ENCODE peak calls at places on chromosomes 2 and 18, in seven cellular contexts. O is cerebellum, K is DND-41, Q is cardiac fibroblast, I is COLO829, N is left ventricle myocardium inferior, W is iris pigment epithelial cell. D is an unnamed sample.

GRCh38 chr2:157264099-157264498 is 6.6 kb downstream of the GALNT5 start:
- DNase-seq in O (no peak), K (no peak), Q (peak; percentile 46), I (no peak), N (no peak), W (no peak), D (peak; percentile 7)

GRCh38 chr2:3076848-3077735 is 300.5 kb downstream of the EIPR1 start:
- DNase-seq in O (no peak), K (no peak), Q (no peak), I (no peak), N (no peak), W (no peak), D (no peak)

GRCh38 chr2:2328847-2329246 is 2.2 kb downstream of the MYT1L start:
- DNase-seq in O (no peak), K (peak; percentile 42), Q (no peak), I (peak; percentile 1), N (no peak), W (peak; percentile 9), D (no peak)

GRCh38 chr2:218031771-218032257 is 29.0 kb upstream of the TNS1 start:
- DNase-seq in O (no peak), K (peak; percentile 3), Q (no peak), I (no peak), N (no peak), W (no peak), D (no peak)

GRCh38 chr2:240948905-240949790 is 43.0 kb downstream of the CROCC2 start:
- DNase-seq in O (no peak), K (no peak), Q (no peak), I (no peak), N (no peak), W (no peak), D (no peak)

GRCh38 chr2:72919414-72920316 is 2.3 kb downstream of the EMX1 start:
- DNase-seq in O (no peak), K (no peak), Q (no peak), I (no peak), N (no peak), W (no peak), D (no peak)

GRCh38 chr18:5417342-5417741 is 121.8 kb upstream of the ZBTB14 start:
- DNase-seq in O (no peak), K (no peak), Q (peak; percentile 34), I (no peak), N (no peak), W (no peak), D (no peak)

GRCh38 chr2:208175069-208175842 is 11.9 kb upstream of the CRYGA start:
- DNase-seq in O (peak; percentile 67), K (peak; percentile 77), Q (peak; percentile 88), I (peak; percentile 79), N (peak; percentile 59), W (peak; percentile 80), D (peak; percentile 78)

D was measured in fibroblast of villous mesenchyme.